ENCODE peak calls at places on chromosomes 5 and 9, in four cellular contexts. One of them, this sample, is unnamed.
A peak's percentile ranks its signal among the peaks of the same experiment; 100 is the strongest.

GRCh38 chr5:166341708-166342329 is 1949.6 kb upstream of the WWC1 start:
- DNase-seq in stimulated activated CD4-positive, alpha-beta T cell treated with anti-CD3 and anti-CD28 coated beads, Interleukin-1b, Interleukin-23, amount 100 ng/mL, for 4 hours: no peak
- DNase-seq in GM04503: no peak
- DNase-seq in B cell: no peak
- DNase-seq in this sample: no peak

GRCh38 chr9:101711330-101711941 is 27.0 kb downstream of the GRIN3A start:
- DNase-seq in stimulated activated CD4-positive, alpha-beta T cell treated with anti-CD3 and anti-CD28 coated beads, Interleukin-1b, Interleukin-23, amount 100 ng/mL, for 4 hours: no peak
- DNase-seq in GM04503: no peak
- DNase-seq in B cell: no peak
- DNase-seq in this sample: no peak

GRCh38 chr5:98474211-98474610 is 299.3 kb upstream of the RGMB start:
- DNase-seq in stimulated activated CD4-positive, alpha-beta T cell treated with anti-CD3 and anti-CD28 coated beads, Interleukin-1b, Interleukin-23, amount 100 ng/mL, for 4 hours: no peak
- DNase-seq in GM04503: no peak
- DNase-seq in B cell: no peak
- DNase-seq in this sample: no peak

GRCh38 chr5:75058986-75059508 is 6.7 kb upstream of the GCNT4 start:
- DNase-seq in stimulated activated CD4-positive, alpha-beta T cell treated with anti-CD3 and anti-CD28 coated beads, Interleukin-1b, Interleukin-23, amount 100 ng/mL, for 4 hours: no peak
- DNase-seq in GM04503: no peak
- DNase-seq in B cell: no peak
- DNase-seq in this sample: no peak

GRCh38 chr5:103743455-103743854 is 180.9 kb upstream of the NUDT12 start:
- DNase-seq in stimulated activated CD4-positive, alpha-beta T cell treated with anti-CD3 and anti-CD28 coated beads, Interleukin-1b, Interleukin-23, amount 100 ng/mL, for 4 hours: no peak
- DNase-seq in GM04503: no peak
- DNase-seq in B cell: no peak
- DNase-seq in this sample: no peak

GRCh38 chr5:62722360-62722759 is 143.7 kb downstream of the LRRC70 start:
- DNase-seq in stimulated activated CD4-positive, alpha-beta T cell treated with anti-CD3 and anti-CD28 coated beads, Interleukin-1b, Interleukin-23, amount 100 ng/mL, for 4 hours: no peak
- DNase-seq in GM04503: no peak
- DNase-seq in B cell: no peak
- DNase-seq in this sample: no peak

GRCh38 chr5:57037355-57037754 is 85.4 kb upstream of the MIER3 start:
- DNase-seq in stimulated activated CD4-positive, alpha-beta T cell treated with anti-CD3 and anti-CD28 coated beads, Interleukin-1b, Interleukin-23, amount 100 ng/mL, for 4 hours: no peak
- DNase-seq in GM04503: no peak
- DNase-seq in B cell: no peak
- DNase-seq in this sample: no peak

GRCh38 chr9:81519816-81520215 is 169.5 kb downstream of the TLE1 start:
- DNase-seq in stimulated activated CD4-positive, alpha-beta T cell treated with anti-CD3 and anti-CD28 coated beads, Interleukin-1b, Interleukin-23, amount 100 ng/mL, for 4 hours: no peak
- DNase-seq in GM04503: no peak
- DNase-seq in B cell: no peak
- DNase-seq in this sample: no peak

GRCh38 chr9:35112257-35113020 is 3.2 kb downstream of the ATOSB start:
- DNase-seq in stimulated activated CD4-positive, alpha-beta T cell treated with anti-CD3 and anti-CD28 coated beads, Interleukin-1b, Interleukin-23, amount 100 ng/mL, for 4 hours: no peak
- DNase-seq in GM04503: no peak
- DNase-seq in B cell: no peak
- DNase-seq in this sample: peak; percentile 69

GRCh38 chr5:67338416-67338815 is 141.8 kb upstream of the CD180 start:
- DNase-seq in stimulated activated CD4-positive, alpha-beta T cell treated with anti-CD3 and anti-CD28 coated beads, Interleukin-1b, Interleukin-23, amount 100 ng/mL, for 4 hours: no peak
- DNase-seq in GM04503: no peak
- DNase-seq in B cell: no peak
- DNase-seq in this sample: no peak

GRCh38 chr5:134000696-134001453 is 3.9 kb downstream of the VDAC1 start:
- DNase-seq in stimulated activated CD4-positive, alpha-beta T cell treated with anti-CD3 and anti-CD28 coated beads, Interleukin-1b, Interleukin-23, amount 100 ng/mL, for 4 hours: no peak
- DNase-seq in GM04503: no peak
- DNase-seq in B cell: no peak
- DNase-seq in this sample: peak; percentile 30

GRCh38 chr5:4868140-4868735 is 271.9 kb upstream of the ADAMTS16 start:
- DNase-seq in stimulated activated CD4-positive, alpha-beta T cell treated with anti-CD3 and anti-CD28 coated beads, Interleukin-1b, Interleukin-23, amount 100 ng/mL, for 4 hours: peak; percentile 5
- DNase-seq in GM04503: no peak
- DNase-seq in B cell: no peak
- DNase-seq in this sample: peak; percentile 68

GRCh38 chr5:73282923-73283322 is 109.9 kb downstream of the TMEM174 start:
- DNase-seq in stimulated activated CD4-positive, alpha-beta T cell treated with anti-CD3 and anti-CD28 coated beads, Interleukin-1b, Interleukin-23, amount 100 ng/mL, for 4 hours: no peak
- DNase-seq in GM04503: no peak
- DNase-seq in B cell: no peak
- DNase-seq in this sample: no peak

GRCh38 chr9:14203366-14204056 is 110.4 kb downstream of the NFIB start:
- DNase-seq in stimulated activated CD4-positive, alpha-beta T cell treated with anti-CD3 and anti-CD28 coated beads, Interleukin-1b, Interleukin-23, amount 100 ng/mL, for 4 hours: no peak
- DNase-seq in GM04503: no peak
- DNase-seq in B cell: no peak
- DNase-seq in this sample: no peak

GRCh38 chr5:74201334-74202081 is 439.0 kb downstream of the ENC1 start:
- DNase-seq in stimulated activated CD4-positive, alpha-beta T cell treated with anti-CD3 and anti-CD28 coated beads, Interleukin-1b, Interleukin-23, amount 100 ng/mL, for 4 hours: no peak
- DNase-seq in GM04503: no peak
- DNase-seq in B cell: no peak
- DNase-seq in this sample: no peak

GRCh38 chr9:6901179-6901578 is 143.4 kb downstream of the KDM4C start:
- DNase-seq in stimulated activated CD4-positive, alpha-beta T cell treated with anti-CD3 and anti-CD28 coated beads, Interleukin-1b, Interleukin-23, amount 100 ng/mL, for 4 hours: no peak
- DNase-seq in GM04503: no peak
- DNase-seq in B cell: no peak
- DNase-seq in this sample: no peak

GRCh38 chr9:15982182-15982581 is 429.3 kb downstream of the CCDC171 start:
- DNase-seq in stimulated activated CD4-positive, alpha-beta T cell treated with anti-CD3 and anti-CD28 coated beads, Interleukin-1b, Interleukin-23, amount 100 ng/mL, for 4 hours: no peak
- DNase-seq in GM04503: no peak
- DNase-seq in B cell: no peak
- DNase-seq in this sample: no peak

GRCh38 chr5:34756781-34757624 is 82.0 kb upstream of the TTC23L start:
- DNase-seq in stimulated activated CD4-positive, alpha-beta T cell treated with anti-CD3 and anti-CD28 coated beads, Interleukin-1b, Interleukin-23, amount 100 ng/mL, for 4 hours: no peak
- DNase-seq in GM04503: no peak
- DNase-seq in B cell: no peak
- DNase-seq in this sample: no peak

GRCh38 chr9:75889577-75889976 is 896 bp upstream of the PCSK5 start:
- DNase-seq in stimulated activated CD4-positive, alpha-beta T cell treated with anti-CD3 and anti-CD28 coated beads, Interleukin-1b, Interleukin-23, amount 100 ng/mL, for 4 hours: no peak
- DNase-seq in GM04503: no peak
- DNase-seq in B cell: no peak
- DNase-seq in this sample: no peak

GRCh38 chr9:95053611-95054440 is 263.7 kb downstream of the FANCC start:
- DNase-seq in stimulated activated CD4-positive, alpha-beta T cell treated with anti-CD3 and anti-CD28 coated beads, Interleukin-1b, Interleukin-23, amount 100 ng/mL, for 4 hours: no peak
- DNase-seq in GM04503: no peak
- DNase-seq in B cell: no peak
- DNase-seq in this sample: no peak